ENCODE peak calls at places on chromosomes 7 and 10, in six cellular contexts. U is Peyer's patch; N is anterior cingulate cortex; F is WERI-Rb-1; V is naive thymus-derived CD8-positive, alpha-beta T cell; D is activated T-helper 9 cell treated with anti-CD3 and anti-CD28 coated beads, Interleukin-2, amount 50 U/mL, for 16 hours. Y is an unnamed sample.

GRCh38 chr7:156140447-156140846 is 328.2 kb upstream of the SHH start:
- DNase-seq in U (no peak), N (no peak), F (no peak), V (no peak), D (no peak), Y (no peak)

GRCh38 chr10:113742466-113742865 is 9.0 kb upstream of the PLEKHS1 start:
- DNase-seq in U (no peak), N (no peak), F (no peak), V (no peak), D (no peak), Y (no peak)

GRCh38 chr7:16187131-16187530 is 234.2 kb downstream of the CRPPA start:
- DNase-seq in U (no peak), N (no peak), F (no peak), V (no peak), D (no peak), Y (no peak)

GRCh38 chr7:351256-351655 is 61.3 kb downstream of the FOXL3 start:
- DNase-seq in U (peak), N (no peak), F (no peak), V (peak), D (peak), Y (no peak)

GRCh38 chr7:132210821-132211220 is 365.4 kb downstream of the PLXNA4 start:
- DNase-seq in U (no peak), N (no peak), F (no peak), V (no peak), D (no peak), Y (no peak)

GRCh38 chr7:95420996-95421846 is 13.6 kb downstream of the PON2 start:
- DNase-seq in U (no peak), N (peak), F (no peak), V (no peak), D (no peak), Y (no peak)

GRCh38 chr10:116002735-116003134 is 270.3 kb downstream of the GFRA1 start:
- DNase-seq in U (no peak), N (no peak), F (no peak), V (no peak), D (no peak), Y (no peak)

GRCh38 chr7:158280467-158281154 is 307.0 kb downstream of the PTPRN2 start:
- DNase-seq in U (no peak), N (no peak), F (no peak), V (no peak), D (no peak), Y (no peak)

GRCh38 chr10:36989233-36989632 is 136.2 kb upstream of the ANKRD30A start:
- DNase-seq in U (no peak), N (no peak), F (no peak), V (no peak), D (no peak), Y (no peak)

GRCh38 chr10:46222364-46222935 is 64.3 kb upstream of the ANTXRL start:
- DNase-seq in U (no peak), N (no peak), F (no peak), V (no peak), D (no peak), Y (no peak)

Y was measured in B cell.